ENCODE peak calls at places on chromosome 20, in six cellular contexts. L is fibroblast of lung, Q is AG04450, A is fibroblast of mammary gland, F is AG10803, T is mesothelial cell of epicardium. E is an unnamed sample.

GRCh38 chr20:41655966-41656685 is 37.9 kb upstream of the CHD6 start:
- DNase-seq in L (no peak), Q (no peak), A (no peak), F (no peak), T (no peak), E (no peak)

GRCh38 chr20:48921883-48922867 is 664 bp downstream of the ARFGEF2 start:
- DNase-seq in L (peak), Q (no peak), A (peak), F (peak), T (no peak), E (no peak)

GRCh38 chr20:62344782-62345181 is 22.3 kb downstream of the LAMA5 start:
- DNase-seq in L (peak), Q (peak), A (no peak), F (no peak), T (no peak), E (no peak)

GRCh38 chr20:36461600-36462439 is 79.5 kb upstream of the MYL9 start:
- DNase-seq in L (peak), Q (no peak), A (peak), F (peak), T (no peak), E (no peak)

GRCh38 chr20:35619196-35620095 is 3.8 kb downstream of the SPAG4 start:
- DNase-seq in L (peak), Q (peak), A (peak), F (peak), T (peak), E (no peak)

GRCh38 chr20:17617212-17617867 is 47.5 kb downstream of the DSTN start:
- DNase-seq in L (no peak), Q (no peak), A (peak), F (peak), T (no peak), E (peak)

GRCh38 chr20:23528867-23529431 is 38.0 kb downstream of the CST8 start:
- DNase-seq in L (no peak), Q (no peak), A (peak), F (no peak), T (no peak), E (no peak)

GRCh38 chr20:35048739-35049138 is 43.9 kb downstream of the TRPC4AP start:
- DNase-seq in L (no peak), Q (no peak), A (no peak), F (no peak), T (no peak), E (no peak)

GRCh38 chr20:56429496-56429895 is 17.4 kb downstream of the CASS4 start:
- DNase-seq in L (peak), Q (no peak), A (peak), F (peak), T (no peak), E (no peak)

DNA sequence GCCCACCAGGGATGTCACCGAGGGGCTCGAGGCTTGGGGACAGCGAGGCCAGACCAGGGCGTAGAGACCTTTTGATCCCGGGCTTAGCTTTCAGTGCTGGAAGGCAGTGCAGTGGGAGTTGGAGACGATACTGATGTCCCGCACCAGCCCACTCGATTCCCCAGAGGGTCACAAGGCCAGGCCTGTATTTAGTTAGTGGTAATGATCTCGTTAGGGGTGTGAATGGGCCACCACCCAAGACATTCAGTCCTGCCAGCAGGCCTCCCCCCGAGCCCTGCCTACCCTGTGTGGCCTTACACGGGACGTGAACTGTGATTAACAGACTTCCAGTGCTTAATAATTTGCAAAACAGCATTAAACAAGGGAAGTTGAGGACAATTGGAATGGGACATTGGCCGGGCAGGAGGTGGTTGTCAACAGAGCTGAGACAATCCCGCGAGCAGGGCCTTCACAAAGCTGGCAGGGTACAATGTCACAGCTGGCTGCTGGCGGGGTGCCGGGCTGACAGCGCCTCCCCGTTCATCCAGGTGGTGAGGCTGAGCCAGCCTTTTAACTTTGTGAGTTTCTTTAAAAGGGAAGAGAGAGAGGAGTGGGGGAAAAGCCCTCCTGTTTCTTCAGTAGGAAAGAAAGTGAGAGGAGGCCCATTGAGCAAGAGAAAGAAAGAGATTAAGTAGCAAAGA is 175.3 kb upstream of the RALGAPA2 start:
- DNase-seq in L (no peak), Q (no peak), A (no peak), F (no peak), T (no peak), E (no peak)
- TF ChIP-seq CTCF in L (no peak), Q (no peak), A (no peak), F (no peak), T (no peak), E (no peak)

GRCh38 chr20:20174089-20174835 is 121.9 kb downstream of the CFAP61 start:
- DNase-seq in L (no peak), Q (no peak), A (no peak), F (no peak), T (no peak), E (no peak)
- TF ChIP-seq CTCF in L (no peak), Q (peak), A (no peak), F (no peak), T (no peak), E (no peak)

GRCh38 chr20:52105573-52106422 is 85.8 kb downstream of the ZFP64 start:
- DNase-seq in L (peak), Q (no peak), A (peak), F (peak), T (no peak), E (no peak)
- TF ChIP-seq CTCF in L (no peak), Q (peak), A (peak), F (peak), T (no peak), E (peak)

GRCh38 chr20:58623579-58624473 is 27.3 kb upstream of the STX16 start:
- DNase-seq in L (peak), Q (peak), A (peak), F (peak), T (no peak), E (peak)

GRCh38 chr20:58622671-58623578 is 28.2 kb upstream of the STX16 start:
- DNase-seq in L (peak), Q (no peak), A (peak), F (no peak), T (no peak), E (no peak)

GRCh38 chr20:58624687-58625086 is 26.4 kb upstream of the STX16 start:
- DNase-seq in L (no peak), Q (no peak), A (no peak), F (no peak), T (no peak), E (no peak)

GRCh38 chr20:58619847-58620431 is 31.1 kb upstream of the STX16 start:
- DNase-seq in L (no peak), Q (no peak), A (no peak), F (no peak), T (no peak), E (no peak)

DNA sequence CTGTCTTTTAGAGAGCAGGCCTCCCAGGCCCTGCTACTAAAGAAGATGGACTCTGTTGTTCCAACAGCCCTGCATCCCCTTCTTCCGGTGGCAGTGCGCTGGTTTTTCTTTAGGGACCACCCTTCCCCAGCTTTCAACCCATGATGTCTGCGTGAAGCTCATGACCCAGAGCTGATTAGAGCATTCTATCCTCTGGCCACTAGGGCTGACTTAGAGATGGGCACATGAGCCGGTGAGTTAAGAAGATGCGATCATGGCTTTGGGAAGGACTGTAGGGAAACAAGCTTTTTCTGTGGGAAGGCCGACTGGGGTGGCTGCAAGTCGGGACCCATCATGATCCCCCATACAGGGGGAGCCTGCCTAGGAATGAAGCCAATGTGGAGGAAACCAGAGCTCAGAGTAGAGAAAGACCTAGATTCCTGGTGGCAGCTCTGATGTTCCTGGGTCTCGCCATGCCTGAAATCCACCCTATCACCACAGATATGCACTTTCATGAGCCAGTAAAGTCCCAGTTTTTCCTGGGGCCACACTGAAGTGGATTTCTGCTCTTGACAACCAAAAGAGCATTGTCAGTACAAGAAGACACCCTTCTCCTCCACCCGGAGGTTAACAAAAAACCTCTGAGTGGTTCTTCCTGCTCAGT is 29.1 kb upstream of the STX16 start:
- DNase-seq in L (no peak), Q (no peak), A (no peak), F (no peak), T (no peak), E (no peak)
- TF ChIP-seq CTCF in L (no peak), Q (peak), A (peak), F (peak), T (no peak), E (no peak)

E was measured in osteocyte.